ENCODE peak calls at places on chromosome 6, in six cellular contexts. One of them, this sample, is unnamed. For H3K9me3 and H3K4me1, the result is how much of the 10 kb centered on the place peaks cover.

GRCh38 chr6:29509239-29509638 is 21.5 kb upstream of the MAS1L start:
- DNase-seq in Caco-2: no peak
- DNase-seq in adrenal gland: no peak
- DNase-seq in ovary: no peak
- DNase-seq in body of pancreas: no peak
- DNase-seq in aorta: no peak
- DNase-seq in this sample: no peak

GRCh38 chr6:96197241-96197640 is 181.5 kb downstream of the FUT9 start:
- DNase-seq in Caco-2: no peak
- DNase-seq in aorta: no peak
- DNase-seq in ovary: no peak
- DNase-seq in adrenal gland: no peak
- DNase-seq in body of pancreas: no peak
- DNase-seq in this sample: no peak

GRCh38 chr6:111804627-111805235 is 68.5 kb downstream of the FYN start:
- DNase-seq in body of pancreas: peak
- DNase-seq in Caco-2: no peak
- DNase-seq in adrenal gland: no peak
- DNase-seq in aorta: no peak
- DNase-seq in ovary: no peak
- DNase-seq in this sample: peak

GRCh38 chr6:34468378-34468892 is 2.6 kb downstream of the PACSIN1 start:
- DNase-seq in Caco-2: no peak
- DNase-seq in ovary: no peak
- DNase-seq in aorta: no peak
- DNase-seq in adrenal gland: no peak
- DNase-seq in body of pancreas: no peak
- DNase-seq in this sample: no peak

GRCh38 chr6:4599924-4600323 is 176.3 kb upstream of the CDYL start:
- DNase-seq in body of pancreas: no peak
- DNase-seq in aorta: no peak
- DNase-seq in adrenal gland: no peak
- DNase-seq in Caco-2: no peak
- DNase-seq in ovary: no peak
- DNase-seq in this sample: no peak

GRCh38 chr6:165106261-165106660 is 203.1 kb downstream of the C6orf118 start:
- DNase-seq in aorta: no peak
- DNase-seq in body of pancreas: no peak
- DNase-seq in Caco-2: no peak
- DNase-seq in adrenal gland: no peak
- DNase-seq in ovary: no peak
- DNase-seq in this sample: no peak

GRCh38 chr6:156963712-156964700 is 186.8 kb downstream of the ARID1B start:
- DNase-seq in body of pancreas: no peak
- DNase-seq in Caco-2: no peak
- DNase-seq in aorta: no peak
- DNase-seq in adrenal gland: no peak
- DNase-seq in ovary: no peak
- DNase-seq in this sample: no peak

GRCh38 chr6:51856508-51856907 is 230.9 kb downstream of the PKHD1 start:
- DNase-seq in aorta: no peak
- DNase-seq in Caco-2: no peak
- DNase-seq in adrenal gland: no peak
- DNase-seq in body of pancreas: no peak
- DNase-seq in ovary: no peak
- DNase-seq in this sample: no peak

GRCh38 chr6:88008821-88009220 is 38.8 kb upstream of the SPACA1 start:
- DNase-seq in body of pancreas: no peak
- DNase-seq in ovary: no peak
- DNase-seq in aorta: no peak
- DNase-seq in adrenal gland: no peak
- DNase-seq in Caco-2: no peak
- DNase-seq in this sample: no peak

GRCh38 chr6:135540207-135540877 is 42.8 kb upstream of the AHI1 start:
- DNase-seq in Caco-2: no peak
- DNase-seq in body of pancreas: no peak
- DNase-seq in ovary: no peak
- DNase-seq in aorta: no peak
- DNase-seq in adrenal gland: no peak
- DNase-seq in this sample: no peak

DNA sequence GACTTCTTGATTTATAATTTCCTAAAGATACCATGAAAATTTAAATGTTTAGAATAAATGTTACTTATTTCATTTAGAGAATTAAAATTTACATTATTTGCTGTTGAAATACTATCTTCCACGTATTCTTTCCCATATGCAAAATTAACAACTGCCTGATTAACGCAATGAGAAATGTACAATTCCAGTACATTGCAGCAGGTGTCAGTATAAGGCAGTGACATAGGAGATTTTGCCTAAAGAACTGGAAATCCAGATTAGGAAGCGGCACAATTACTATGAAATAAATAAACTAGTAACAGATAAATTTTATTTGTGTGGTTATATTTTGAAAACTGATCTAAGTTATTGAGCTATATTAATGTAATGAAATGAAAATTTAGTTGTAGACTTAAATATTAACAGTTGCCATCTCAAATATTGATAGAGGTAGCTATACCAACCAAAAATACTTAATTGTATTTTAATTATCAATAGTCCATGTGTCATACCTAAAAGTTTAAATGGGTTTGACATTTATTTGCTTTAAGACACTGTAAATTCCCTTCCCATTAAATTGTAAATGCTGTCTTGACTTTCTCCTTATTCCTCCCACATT is 300.2 kb downstream of the UTRN start:
- DNase-seq in ovary: no peak
- DNase-seq in body of pancreas: no peak
- DNase-seq in adrenal gland: no peak
- DNase-seq in aorta: no peak
- DNase-seq in Caco-2: no peak
- DNase-seq in this sample: no peak
- H3K4me3 ChIP-seq in ovary: no peak
- H3K4me3 ChIP-seq in body of pancreas: no peak
- H3K4me3 ChIP-seq in adrenal gland: no peak
- H3K4me3 ChIP-seq in aorta: no peak
- H3K4me3 ChIP-seq in Caco-2: no peak
- H3K4me3 ChIP-seq in this sample: no peak

GRCh38 chr6:3081965-3082364 is 13.7 kb downstream of the RIPK1 start:
- DNase-seq in adrenal gland: no peak
- DNase-seq in aorta: peak
- DNase-seq in body of pancreas: no peak
- DNase-seq in Caco-2: no peak
- DNase-seq in ovary: no peak
- DNase-seq in this sample: no peak
- H3K9me3 ChIP-seq in adrenal gland: under half
- H3K9me3 ChIP-seq in aorta: under half
- H3K9me3 ChIP-seq in body of pancreas: under half
- H3K9me3 ChIP-seq in Caco-2: under half
- H3K9me3 ChIP-seq in ovary: under half
- H3K9me3 ChIP-seq in this sample: under half

GRCh38 chr6:27111743-27112142 is 135.8 kb upstream of the PRSS16 start:
- DNase-seq in adrenal gland: no peak
- DNase-seq in ovary: no peak
- DNase-seq in body of pancreas: no peak
- DNase-seq in aorta: no peak
- DNase-seq in Caco-2: no peak
- DNase-seq in this sample: no peak
- H3K4me1 ChIP-seq in adrenal gland: under half
- H3K4me1 ChIP-seq in ovary: under half
- H3K4me1 ChIP-seq in body of pancreas: under half
- H3K4me1 ChIP-seq in aorta: under half
- H3K4me1 ChIP-seq in Caco-2: under half
- H3K4me1 ChIP-seq in this sample: under half

DNA sequence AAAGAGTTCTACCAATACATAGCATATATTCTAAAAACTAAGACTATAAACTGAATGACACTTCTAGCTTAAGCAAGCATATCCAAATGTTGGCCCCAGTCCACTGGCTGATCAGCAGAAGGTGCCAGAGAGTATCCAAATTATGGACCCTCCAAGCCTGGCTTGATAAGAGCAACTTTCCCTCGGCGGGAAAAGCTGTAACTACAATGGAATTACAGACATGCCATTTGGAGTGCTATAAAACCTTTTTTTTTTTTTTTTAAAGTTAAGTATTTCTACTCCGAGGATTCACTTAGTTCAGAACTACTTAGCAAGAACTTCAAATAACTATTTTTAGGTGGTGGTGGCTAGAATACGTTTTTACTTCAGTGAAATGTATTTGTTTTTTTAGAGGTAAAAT is 94.6 kb downstream of the EPB41L2 start:
- DNase-seq in aorta: no peak
- DNase-seq in body of pancreas: no peak
- DNase-seq in adrenal gland: no peak
- DNase-seq in Caco-2: no peak
- DNase-seq in ovary: no peak
- DNase-seq in this sample: no peak
- H3K4me3 ChIP-seq in aorta: peak
- H3K4me3 ChIP-seq in body of pancreas: no peak
- H3K4me3 ChIP-seq in adrenal gland: no peak
- H3K4me3 ChIP-seq in Caco-2: no peak
- H3K4me3 ChIP-seq in ovary: no peak
- H3K4me3 ChIP-seq in this sample: no peak

DNA sequence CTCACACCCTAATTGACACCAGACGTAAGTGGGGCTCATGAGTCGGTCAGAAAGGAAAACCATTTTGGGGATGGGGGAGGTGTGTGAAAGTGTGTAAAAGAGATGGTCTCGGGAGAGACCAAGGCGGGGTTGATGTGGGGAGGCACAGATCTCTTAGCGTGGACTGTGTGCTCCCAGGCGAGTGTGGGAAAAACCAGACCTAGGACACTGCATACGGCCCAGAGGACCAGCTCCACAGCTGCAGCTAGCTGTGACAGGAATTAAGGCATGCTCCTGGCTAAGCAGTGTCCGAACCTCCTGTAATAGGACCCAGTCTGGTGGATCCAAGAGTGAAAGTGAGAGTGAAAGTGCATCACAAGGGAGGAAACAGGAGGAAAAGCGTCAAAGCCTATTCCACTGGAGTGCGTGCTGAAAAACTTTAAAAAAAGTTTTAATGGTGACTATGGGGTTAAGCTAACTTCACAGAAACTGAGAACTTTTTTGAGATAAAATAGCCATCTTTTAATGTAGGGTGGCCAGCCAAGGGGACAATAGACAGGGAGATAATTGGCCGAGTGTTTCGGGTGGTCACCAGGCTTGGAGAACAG is 9.6 kb downstream of the IL22RA2 start:
- DNase-seq in Caco-2: no peak
- DNase-seq in aorta: no peak
- DNase-seq in ovary: no peak
- DNase-seq in adrenal gland: no peak
- DNase-seq in body of pancreas: no peak
- DNase-seq in this sample: no peak
- H3K9me3 ChIP-seq in Caco-2: under half
- H3K9me3 ChIP-seq in aorta: under half
- H3K9me3 ChIP-seq in ovary: under half
- H3K9me3 ChIP-seq in adrenal gland: under half
- H3K9me3 ChIP-seq in body of pancreas: under half
- H3K9me3 ChIP-seq in this sample: under half

GRCh38 chr6:15266423-15266996 is 20.6 kb downstream of the JARID2 start:
- DNase-seq in ovary: no peak
- DNase-seq in body of pancreas: no peak
- DNase-seq in adrenal gland: no peak
- DNase-seq in Caco-2: no peak
- DNase-seq in aorta: no peak
- DNase-seq in this sample: no peak

GRCh38 chr6:15267221-15267620 is 21.4 kb downstream of the JARID2 start:
- DNase-seq in ovary: no peak
- DNase-seq in body of pancreas: no peak
- DNase-seq in Caco-2: no peak
- DNase-seq in adrenal gland: no peak
- DNase-seq in aorta: no peak
- DNase-seq in this sample: no peak

GRCh38 chr6:15264902-15265761 is 19.3 kb downstream of the JARID2 start:
- DNase-seq in body of pancreas: peak
- DNase-seq in aorta: no peak
- DNase-seq in adrenal gland: no peak
- DNase-seq in ovary: no peak
- DNase-seq in Caco-2: no peak
- DNase-seq in this sample: no peak

GRCh38 chr6:15264412-15264811 is 18.5 kb downstream of the JARID2 start:
- DNase-seq in body of pancreas: no peak
- DNase-seq in ovary: no peak
- DNase-seq in Caco-2: no peak
- DNase-seq in aorta: no peak
- DNase-seq in adrenal gland: no peak
- DNase-seq in this sample: no peak

DNA sequence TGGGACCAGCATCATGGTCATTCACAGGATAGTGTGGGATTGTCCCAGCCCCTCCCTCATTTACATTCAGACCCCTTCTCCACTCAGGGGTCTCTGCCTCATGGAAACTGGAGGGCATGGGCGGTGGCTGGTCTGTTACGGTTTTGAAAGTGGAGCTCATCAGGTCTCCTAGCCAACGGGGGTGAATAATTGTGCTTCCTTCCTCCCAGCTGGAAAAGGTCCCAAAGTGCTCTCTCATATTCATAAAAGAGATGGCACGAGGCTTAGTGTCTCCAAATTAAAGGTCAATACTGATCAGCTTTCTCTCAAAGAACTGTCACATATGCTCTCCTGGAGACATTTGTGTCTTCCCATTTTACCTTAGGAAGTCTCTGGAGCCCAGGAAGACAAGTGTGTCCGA is 19.9 kb downstream of the JARID2 start:
- DNase-seq in body of pancreas: no peak
- DNase-seq in adrenal gland: no peak
- DNase-seq in ovary: no peak
- DNase-seq in aorta: no peak
- DNase-seq in Caco-2: no peak
- DNase-seq in this sample: no peak
- H3K4me1 ChIP-seq in body of pancreas: under half
- H3K4me1 ChIP-seq in adrenal gland: half or more
- H3K4me1 ChIP-seq in ovary: under half
- H3K4me1 ChIP-seq in aorta: under half
- H3K4me1 ChIP-seq in Caco-2: under half
- H3K4me1 ChIP-seq in this sample: under half

GRCh38 chr6:167093922-167094432 is 28.9 kb upstream of the CCR6 start:
- DNase-seq in Caco-2: no peak
- DNase-seq in ovary: no peak
- DNase-seq in adrenal gland: no peak
- DNase-seq in body of pancreas: no peak
- DNase-seq in aorta: no peak
- DNase-seq in this sample: peak
- H3K4me3 ChIP-seq in Caco-2: no peak
- H3K4me3 ChIP-seq in ovary: no peak
- H3K4me3 ChIP-seq in adrenal gland: no peak
- H3K4me3 ChIP-seq in body of pancreas: no peak
- H3K4me3 ChIP-seq in aorta: no peak
- H3K4me3 ChIP-seq in this sample: no peak

This sample was measured in mucosa of descending colon.